ENCODE peak calls at places on chromosomes 13 and 19, in eight cellular contexts. One of them, this sample, is unnamed.

GRCh38 chr19:58157045-58157728 is 6.6 kb upstream of the ZNF329 start:
- DNase-seq in skeletal muscle cell: no peak
- DNase-seq in amniotic stem cell: no peak
- DNase-seq in endothelial cell: no peak
- DNase-seq in transverse colon: no peak
- DNase-seq in stimulated activated CD4-positive, alpha-beta T cell treated with anti-CD3 and anti-CD28 coated beads, TNF-alpha, amount 100 ng/mL, for 4 hours: no peak
- DNase-seq in CD8-positive, alpha-beta memory T cell: no peak
- DNase-seq in EL: no peak
- DNase-seq in this sample: no peak

GRCh38 chr19:1746401-1747284 is 6.7 kb upstream of the ONECUT3 start:
- DNase-seq in transverse colon: no peak
- DNase-seq in CD8-positive, alpha-beta memory T cell: no peak
- DNase-seq in endothelial cell: no peak
- DNase-seq in EL: peak
- DNase-seq in amniotic stem cell: no peak
- DNase-seq in stimulated activated CD4-positive, alpha-beta T cell treated with anti-CD3 and anti-CD28 coated beads, TNF-alpha, amount 100 ng/mL, for 4 hours: no peak
- DNase-seq in skeletal muscle cell: no peak
- DNase-seq in this sample: no peak

GRCh38 chr19:51026554-51026831 is at the start of gene KLK11:
- DNase-seq in transverse colon: no peak
- DNase-seq in EL: no peak
- DNase-seq in stimulated activated CD4-positive, alpha-beta T cell treated with anti-CD3 and anti-CD28 coated beads, TNF-alpha, amount 100 ng/mL, for 4 hours: no peak
- DNase-seq in endothelial cell: no peak
- DNase-seq in CD8-positive, alpha-beta memory T cell: no peak
- DNase-seq in skeletal muscle cell: no peak
- DNase-seq in amniotic stem cell: no peak
- DNase-seq in this sample: peak

GRCh38 chr13:65339236-65339635 is 1890.9 kb downstream of the PCDH9 start:
- DNase-seq in skeletal muscle cell: no peak
- DNase-seq in amniotic stem cell: peak
- DNase-seq in transverse colon: no peak
- DNase-seq in stimulated activated CD4-positive, alpha-beta T cell treated with anti-CD3 and anti-CD28 coated beads, TNF-alpha, amount 100 ng/mL, for 4 hours: no peak
- DNase-seq in endothelial cell: no peak
- DNase-seq in EL: peak
- DNase-seq in CD8-positive, alpha-beta memory T cell: no peak
- DNase-seq in this sample: no peak

GRCh38 chr13:36992362-36992761 is 6.8 kb downstream of the ALG5 start:
- DNase-seq in CD8-positive, alpha-beta memory T cell: no peak
- DNase-seq in stimulated activated CD4-positive, alpha-beta T cell treated with anti-CD3 and anti-CD28 coated beads, TNF-alpha, amount 100 ng/mL, for 4 hours: no peak
- DNase-seq in skeletal muscle cell: no peak
- DNase-seq in endothelial cell: no peak
- DNase-seq in EL: no peak
- DNase-seq in transverse colon: no peak
- DNase-seq in amniotic stem cell: no peak
- DNase-seq in this sample: no peak

GRCh38 chr13:31896427-31896826 is 135.1 kb upstream of the FRY start:
- DNase-seq in skeletal muscle cell: peak
- DNase-seq in EL: peak
- DNase-seq in stimulated activated CD4-positive, alpha-beta T cell treated with anti-CD3 and anti-CD28 coated beads, TNF-alpha, amount 100 ng/mL, for 4 hours: no peak
- DNase-seq in endothelial cell: no peak
- DNase-seq in CD8-positive, alpha-beta memory T cell: no peak
- DNase-seq in transverse colon: no peak
- DNase-seq in amniotic stem cell: peak
- DNase-seq in this sample: no peak

GRCh38 chr19:49458567-49458903 is 5.5 kb downstream of the ALDH16A1 start:
- DNase-seq in CD8-positive, alpha-beta memory T cell: no peak
- DNase-seq in amniotic stem cell: no peak
- DNase-seq in stimulated activated CD4-positive, alpha-beta T cell treated with anti-CD3 and anti-CD28 coated beads, TNF-alpha, amount 100 ng/mL, for 4 hours: no peak
- DNase-seq in endothelial cell: no peak
- DNase-seq in transverse colon: no peak
- DNase-seq in EL: no peak
- DNase-seq in skeletal muscle cell: no peak
- DNase-seq in this sample: no peak

GRCh38 chr13:36345438-36346221 is 564 bp downstream of the SPART start:
- DNase-seq in skeletal muscle cell: peak
- DNase-seq in endothelial cell: peak
- DNase-seq in amniotic stem cell: peak
- DNase-seq in stimulated activated CD4-positive, alpha-beta T cell treated with anti-CD3 and anti-CD28 coated beads, TNF-alpha, amount 100 ng/mL, for 4 hours: peak
- DNase-seq in transverse colon: peak
- DNase-seq in EL: peak
- DNase-seq in CD8-positive, alpha-beta memory T cell: peak
- DNase-seq in this sample: peak

GRCh38 chr13:112770504-112770903 is 80.7 kb downstream of the ATP11A start:
- DNase-seq in CD8-positive, alpha-beta memory T cell: no peak
- DNase-seq in amniotic stem cell: no peak
- DNase-seq in EL: no peak
- DNase-seq in stimulated activated CD4-positive, alpha-beta T cell treated with anti-CD3 and anti-CD28 coated beads, TNF-alpha, amount 100 ng/mL, for 4 hours: no peak
- DNase-seq in transverse colon: no peak
- DNase-seq in endothelial cell: no peak
- DNase-seq in skeletal muscle cell: no peak
- DNase-seq in this sample: no peak

GRCh38 chr19:10612515-10613119 is 12.7 kb upstream of the SLC44A2 start:
- DNase-seq in EL: no peak
- DNase-seq in endothelial cell: no peak
- DNase-seq in transverse colon: peak
- DNase-seq in CD8-positive, alpha-beta memory T cell: no peak
- DNase-seq in skeletal muscle cell: no peak
- DNase-seq in amniotic stem cell: no peak
- DNase-seq in stimulated activated CD4-positive, alpha-beta T cell treated with anti-CD3 and anti-CD28 coated beads, TNF-alpha, amount 100 ng/mL, for 4 hours: no peak
- DNase-seq in this sample: peak

GRCh38 chr19:10624585-10624984 is 768 bp upstream of the SLC44A2 start:
- DNase-seq in transverse colon: peak
- DNase-seq in CD8-positive, alpha-beta memory T cell: no peak
- DNase-seq in stimulated activated CD4-positive, alpha-beta T cell treated with anti-CD3 and anti-CD28 coated beads, TNF-alpha, amount 100 ng/mL, for 4 hours: no peak
- DNase-seq in amniotic stem cell: no peak
- DNase-seq in skeletal muscle cell: no peak
- DNase-seq in endothelial cell: no peak
- DNase-seq in EL: no peak
- DNase-seq in this sample: no peak

GRCh38 chr19:4058696-4059492 is 7.8 kb downstream of the ZBTB7A start:
- DNase-seq in skeletal muscle cell: no peak
- DNase-seq in CD8-positive, alpha-beta memory T cell: no peak
- DNase-seq in amniotic stem cell: no peak
- DNase-seq in transverse colon: peak
- DNase-seq in EL: no peak
- DNase-seq in stimulated activated CD4-positive, alpha-beta T cell treated with anti-CD3 and anti-CD28 coated beads, TNF-alpha, amount 100 ng/mL, for 4 hours: no peak
- DNase-seq in endothelial cell: no peak
- DNase-seq in this sample: no peak

This sample was measured in body of pancreas.